ENCODE peak calls at places on chromosomes 16 and 17, in four cellular contexts. P is mammary epithelial cell, J is breast epithelium, H is HFF-Myc. Q is an unnamed sample.

GRCh38 chr17:17613708-17614114 is 22.2 kb upstream of the PEMT start:
- DNase-seq in J (peak), P (peak), H (peak), Q (no peak)

GRCh38 chr17:14303343-14304221 is 2.7 kb downstream of the HS3ST3B1 start:
- DNase-seq in P (no peak), J (no peak), H (no peak), Q (peak)

GRCh38 chr16:66568355-66568754 is 2.1 kb downstream of the CMTM1 start:
- DNase-seq in P (peak), J (no peak), H (no peak), Q (no peak)

GRCh38 chr17:55768946-55769624 is 18.2 kb downstream of the PCTP start:
- DNase-seq in P (no peak), J (no peak), H (no peak), Q (no peak)

GRCh38 chr17:12983986-12984932 is 33.6 kb downstream of the ELAC2 start:
- DNase-seq in H (no peak), J (no peak), P (peak), Q (no peak)

GRCh38 chr16:83701494-83701893 is 106.3 kb upstream of the HSBP1 start:
- DNase-seq in P (peak), J (no peak), H (peak), Q (no peak)

GRCh38 chr17:8447816-8448215 is 12.1 kb downstream of the NDEL1 start:
- DNase-seq in P (no peak), H (no peak), J (no peak), Q (no peak)

GRCh38 chr17:32444301-32445074 is at the start of gene PSMD11:
- DNase-seq in P (peak), J (peak), H (peak), Q (peak)

GRCh38 chr17:77379065-77379428 is 238.3 kb downstream of the SEC14L1 start:
- DNase-seq in P (no peak), H (no peak), J (no peak), Q (no peak)

GRCh38 chr17:42329025-42329976 is 41.0 kb downstream of the STAT5A start:
- DNase-seq in J (peak), H (peak), P (peak), Q (no peak)

DNA sequence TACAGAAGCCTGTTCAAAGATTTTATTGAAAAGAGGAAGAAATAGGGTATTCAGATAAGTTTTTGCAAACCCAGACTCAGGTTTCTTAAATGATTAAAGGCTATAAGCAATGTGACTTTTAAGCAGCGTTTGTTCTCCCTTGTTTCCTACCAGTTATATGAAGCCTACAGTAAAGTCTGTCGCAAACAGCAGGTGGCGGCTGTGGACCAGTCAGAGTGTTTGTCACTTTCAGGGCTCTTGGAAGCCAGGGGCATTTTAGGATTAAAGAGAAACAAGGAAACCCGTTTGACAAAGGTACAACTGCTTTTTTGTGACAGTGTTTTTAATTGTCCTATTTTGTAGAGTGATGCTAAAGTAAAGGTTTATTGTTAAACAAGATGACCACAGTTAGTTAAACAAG is 7.7 kb upstream of the RARA start:
- DNase-seq in P (no peak), H (no peak), J (peak), Q (no peak)
- TF ChIP-seq CTCF in P (no peak), H (no peak), J (no peak), Q (no peak)

GRCh38 chr16:84949776-84950436 is 61.4 kb downstream of the ZDHHC7 start:
- DNase-seq in J (no peak), H (no peak), P (no peak), Q (no peak)

GRCh38 chr16:84947996-84948854 is 63.1 kb downstream of the ZDHHC7 start:
- DNase-seq in P (no peak), J (no peak), H (no peak), Q (no peak)

GRCh38 chr16:84950906-84951305 is 60.4 kb downstream of the ZDHHC7 start:
- DNase-seq in H (no peak), P (no peak), J (no peak), Q (no peak)

GRCh38 chr16:84947022-84947421 is 64.3 kb downstream of the ZDHHC7 start:
- DNase-seq in H (no peak), P (no peak), J (peak), Q (no peak)

DNA sequence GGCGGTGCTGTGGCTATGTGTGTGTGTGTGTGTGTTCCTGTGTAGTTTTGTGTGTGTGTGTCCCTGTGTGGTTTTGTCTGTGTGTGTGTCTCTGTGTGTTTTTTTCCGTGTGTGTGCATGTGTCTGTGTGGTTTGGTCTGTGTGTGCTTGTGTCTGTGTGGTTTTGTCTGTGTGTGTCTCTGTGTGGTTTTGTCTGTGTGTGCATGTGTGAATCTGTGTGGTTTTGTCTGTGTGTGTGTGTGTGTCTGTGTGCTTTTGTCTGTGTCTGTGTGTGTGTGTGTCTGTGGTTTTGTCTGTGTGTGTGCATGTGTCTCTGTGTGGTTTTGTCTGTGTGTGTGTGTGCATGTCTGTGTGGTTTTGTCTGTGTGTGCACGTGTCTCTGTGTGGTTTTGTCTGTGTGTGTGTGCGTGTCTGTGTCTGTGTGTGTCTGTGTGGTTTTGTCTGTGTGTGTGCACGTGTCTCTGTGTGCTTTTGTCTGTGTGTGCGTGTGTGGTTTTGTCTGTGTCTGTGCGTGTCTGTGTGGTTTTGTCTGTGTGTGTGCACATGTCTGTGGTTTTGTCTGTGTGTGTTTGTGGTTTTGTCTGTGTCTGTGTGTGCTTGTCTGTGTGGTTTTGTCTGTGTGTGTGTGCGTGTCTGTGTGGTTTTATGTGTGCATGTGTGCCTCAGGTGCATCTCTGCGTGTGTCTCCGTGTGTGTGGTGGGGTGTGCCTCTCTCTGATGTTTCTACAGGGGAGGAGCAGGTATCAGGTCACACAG is 62.3 kb downstream of the ZDHHC7 start:
- DNase-seq in J (no peak), H (no peak), P (no peak), Q (no peak)
- TF ChIP-seq CTCF in J (no peak), H (no peak), P (no peak), Q (no peak)

GRCh38 chr16:74035816-74036215 is 260.8 kb upstream of the PSMD7 start:
- DNase-seq in H (peak), P (no peak), J (no peak), Q (no peak)
- TF ChIP-seq CTCF in H (peak), P (peak), J (no peak), Q (no peak)

GRCh38 chr16:7268182-7268581 is 64.5 kb upstream of the RBFOX1 start:
- DNase-seq in J (no peak), P (peak), H (no peak), Q (no peak)
- TF ChIP-seq CTCF in J (no peak), P (no peak), H (peak), Q (no peak)

GRCh38 chr17:37701424-37702020 is 43.3 kb downstream of the HNF1B start:
- DNase-seq in H (no peak), P (no peak), J (no peak), Q (peak)
- TF ChIP-seq CTCF in H (peak), P (peak), J (no peak), Q (peak)

GRCh38 chr16:53546988-53547391 is 44.0 kb upstream of the AKTIP start:
- DNase-seq in J (peak), P (peak), H (no peak), Q (no peak)
- TF ChIP-seq CTCF in J (no peak), P (no peak), H (peak), Q (no peak)

GRCh38 chr16:31298958-31299357 is 39.2 kb downstream of the ITGAM start:
- DNase-seq in P (no peak), J (no peak), H (no peak), Q (no peak)
- TF ChIP-seq CTCF in P (peak), J (no peak), H (peak), Q (no peak)